ENCODE peak calls at places on chromosome 12, in seven cellular contexts. P is omental fat pad; R is AG10803; M is RKO; D is stimulated activated CD8-positive, alpha-beta memory T cell treated with anti-CD3 and anti-CD28 coated beads, Interleukin-4, amount 100 ng/mL, for 1 hour; Z is left cardiac atrium; A is aorta. W is an unnamed sample.

GRCh38 chr12:109605599-109606228 is 32.1 kb downstream of the MVK start:
- DNase-seq in P (no peak), D (no peak), R (no peak), A (no peak), M (no peak), Z (no peak), W (no peak)

GRCh38 chr12:52636592-52637258 is 15.3 kb downstream of the KRT2 start:
- DNase-seq in Z (no peak), A (no peak), P (no peak), R (no peak), D (no peak), M (no peak), W (no peak)

GRCh38 chr12:116959198-116959460 is 48.4 kb downstream of the FBXW8 start:
- DNase-seq in A (no peak), D (no peak), Z (no peak), R (no peak), P (no peak), M (no peak), W (no peak)

GRCh38 chr12:112815589-112816321 is 24.2 kb downstream of the RPH3A start:
- DNase-seq in Z (no peak), D (no peak), A (no peak), M (no peak), P (no peak), R (no peak), W (no peak)

GRCh38 chr12:43338848-43339526 is 213.0 kb downstream of the ADAMTS20 start:
- DNase-seq in M (peak; percentile 44), R (peak; percentile 54), Z (no peak), P (no peak), A (no peak), D (no peak), W (no peak)

GRCh38 chr12:101305226-101305779 is 25.4 kb downstream of the UTP20 start:
- DNase-seq in P (no peak), A (no peak), M (no peak), D (no peak), Z (no peak), R (no peak), W (no peak)

GRCh38 chr12:5332521-5332920 is 99.4 kb upstream of the NTF3 start:
- DNase-seq in R (no peak), A (no peak), P (no peak), Z (no peak), M (no peak), D (no peak), W (no peak)

GRCh38 chr12:39329015-39329414 is 113.9 kb downstream of the KIF21A start:
- DNase-seq in P (no peak), Z (no peak), M (no peak), R (no peak), A (no peak), D (no peak), W (no peak)

GRCh38 chr12:115323223-115323905 is 639.4 kb upstream of the TBX3 start:
- DNase-seq in R (peak; percentile 81), P (no peak), D (no peak), Z (no peak), M (peak; percentile 3), A (no peak), W (no peak)

GRCh38 chr12:128786741-128787391 is 36.9 kb downstream of the SLC15A4 start:
- DNase-seq in M (no peak), D (no peak), Z (no peak), A (no peak), R (no peak), P (no peak), W (no peak)

GRCh38 chr12:128816643-128816920 is 7.2 kb downstream of the SLC15A4 start:
- DNase-seq in A (no peak), Z (no peak), R (no peak), M (no peak), P (no peak), D (no peak), W (no peak)

GRCh38 chr12:60394680-60395079 is 798.9 kb downstream of the SLC16A7 start:
- DNase-seq in R (peak; percentile 69), A (no peak), P (no peak), Z (no peak), M (peak; percentile 87), D (no peak), W (no peak)

GRCh38 chr12:117892441-117892840 is 76.3 kb downstream of the KSR2 start:
- DNase-seq in P (no peak), R (no peak), D (no peak), Z (no peak), M (no peak), A (no peak), W (no peak)

GRCh38 chr12:88615490-88615889 is 35.2 kb upstream of the KITLG start:
- DNase-seq in M (no peak), A (no peak), R (peak; percentile 23), Z (no peak), P (no peak), D (no peak), W (no peak)

GRCh38 chr12:111438501-111438900 is 32.8 kb downstream of the SH2B3 start:
- DNase-seq in R (peak; percentile 32), Z (no peak), A (peak; percentile 84), M (no peak), P (peak; percentile 67), D (no peak), W (peak; percentile 63)

GRCh38 chr12:11771356-11771755 is 121.9 kb downstream of the ETV6 start:
- DNase-seq in D (no peak), Z (no peak), M (no peak), A (no peak), R (peak; percentile 26), P (no peak), W (no peak)

GRCh38 chr12:41917181-41917580 is 227.5 kb downstream of the GXYLT1 start:
- DNase-seq in Z (no peak), R (no peak), P (no peak), M (no peak), D (no peak), A (no peak), W (no peak)

GRCh38 chr12:127570793-127571360 is 696.1 kb upstream of the TMEM132C start:
- DNase-seq in R (peak; percentile 29), A (no peak), M (no peak), D (no peak), P (no peak), Z (no peak), W (no peak)

GRCh38 chr12:89529738-89530137 is 3.9 kb upstream of the POC1B start:
- DNase-seq in A (no peak), R (peak; percentile 61), Z (no peak), D (no peak), P (no peak), M (peak; percentile 77), W (no peak)

GRCh38 chr12:54390176-54390667 is 5.7 kb upstream of the ZNF385A start:
- DNase-seq in Z (no peak), A (no peak), D (no peak), R (no peak), M (no peak), P (no peak), W (no peak)

GRCh38 chr12:15532364-15532977 is 210.2 kb downstream of the PTPRO start:
- DNase-seq in R (peak; percentile 75), Z (no peak), P (no peak), A (no peak), M (peak; percentile 60), D (no peak), W (peak; percentile 7)

GRCh38 chr12:19273482-19274330 is 144.2 kb downstream of the PLEKHA5 start:
- DNase-seq in D (peak; percentile 22), P (peak; percentile 40), Z (peak; percentile 86), A (peak; percentile 86), R (peak; percentile 97), M (peak; percentile 72), W (peak; percentile 8)

GRCh38 chr12:2958432-2959193 is 584 bp upstream of the TEAD4 start:
- DNase-seq in R (peak; percentile 77), P (no peak), Z (peak; percentile 81), D (no peak), A (peak; percentile 88), M (peak; percentile 88), W (no peak)

GRCh38 chr12:53984901-53985357 is at the start of gene HOXC10:
- DNase-seq in Z (peak; percentile 88), M (peak; percentile 96), A (peak; percentile 99), D (peak; percentile 28), R (peak; percentile 98), P (peak; percentile 91), W (peak; percentile 48)

GRCh38 chr12:64080319-64081008 is 141.6 kb downstream of the KICS2 start:
- DNase-seq in M (no peak), R (no peak), A (no peak), Z (no peak), P (no peak), D (no peak), W (no peak)

GRCh38 chr12:69484428-69484827 is 14.2 kb downstream of the FRS2 start:
- DNase-seq in A (no peak), M (no peak), D (no peak), Z (no peak), R (no peak), P (no peak), W (no peak)

GRCh38 chr12:132197581-132198281 is 53.5 kb downstream of the NOC4L start:
- DNase-seq in P (no peak), D (no peak), A (no peak), M (no peak), Z (peak; percentile 42), R (no peak), W (no peak)

W was measured in effector CD8-positive, alpha-beta T cell.